ENCODE peak calls at places on chromosomes 5 and 9, in seven cellular contexts. E, M, H, N, I, W and Z are unnamed samples.

GRCh38 chr9:89364664-89365531 is 46.6 kb downstream of the SECISBP2 start:
- DNase-seq in W (no peak), E (no peak), H (no peak), I (no peak), M (no peak), N (no peak), Z (no peak)

GRCh38 chr5:171316258-171317121 is 7.4 kb downstream of the TLX3 start:
- DNase-seq in M (peak), E (no peak), N (no peak), H (no peak), I (no peak), W (peak), Z (no peak)

GRCh38 chr5:172339264-172340180 is 56.0 kb upstream of the UBTD2 start:
- DNase-seq in M (no peak), I (no peak), E (no peak), W (no peak), H (no peak), N (no peak), Z (no peak)

GRCh38 chr5:168467755-168468280 is 18.5 kb upstream of the RARS1 start:
- DNase-seq in M (no peak), H (no peak), E (no peak), N (no peak), I (no peak), W (no peak), Z (no peak)

GRCh38 chr9:91577540-91577939 is 153.9 kb upstream of the NFIL3 start:
- DNase-seq in W (no peak), M (no peak), N (no peak), H (no peak), I (no peak), E (no peak), Z (no peak)

GRCh38 chr5:158382473-158382872 is 523.5 kb upstream of the CLINT1 start:
- DNase-seq in M (peak), W (peak), H (peak), N (peak), E (peak), I (peak), Z (no peak)

GRCh38 chr9:135641047-135641446 is 1.7 kb upstream of the GLT6D1 start:
- DNase-seq in W (no peak), I (no peak), H (no peak), M (no peak), N (no peak), E (no peak), Z (no peak)

GRCh38 chr5:107104774-107105050 is 566.0 kb downstream of the EFNA5 start:
- DNase-seq in E (no peak), H (no peak), N (no peak), W (no peak), I (no peak), M (peak), Z (peak)

GRCh38 chr5:103562084-103562452 is 521 bp downstream of the NUDT12 start:
- DNase-seq in H (no peak), N (no peak), E (no peak), I (no peak), W (no peak), M (peak), Z (no peak)

GRCh38 chr5:170305016-170305645 is 7.6 kb upstream of the LCP2 start:
- DNase-seq in M (no peak), I (no peak), E (no peak), N (no peak), W (no peak), H (no peak), Z (no peak)
- H2AFZ ChIP-seq in M (no peak), I (no peak), E (no peak), N (no peak), W (no peak), H (no peak), Z (no peak)

GRCh38 chr5:15550502-15551115 is 50.6 kb downstream of the FBXL7 start:
- DNase-seq in M (peak), I (no peak), E (no peak), N (no peak), H (no peak), W (peak), Z (no peak)
- H3K4me3 ChIP-seq in M (no peak), I (no peak), E (no peak), N (no peak), H (no peak), W (no peak), Z (no peak)

DNA sequence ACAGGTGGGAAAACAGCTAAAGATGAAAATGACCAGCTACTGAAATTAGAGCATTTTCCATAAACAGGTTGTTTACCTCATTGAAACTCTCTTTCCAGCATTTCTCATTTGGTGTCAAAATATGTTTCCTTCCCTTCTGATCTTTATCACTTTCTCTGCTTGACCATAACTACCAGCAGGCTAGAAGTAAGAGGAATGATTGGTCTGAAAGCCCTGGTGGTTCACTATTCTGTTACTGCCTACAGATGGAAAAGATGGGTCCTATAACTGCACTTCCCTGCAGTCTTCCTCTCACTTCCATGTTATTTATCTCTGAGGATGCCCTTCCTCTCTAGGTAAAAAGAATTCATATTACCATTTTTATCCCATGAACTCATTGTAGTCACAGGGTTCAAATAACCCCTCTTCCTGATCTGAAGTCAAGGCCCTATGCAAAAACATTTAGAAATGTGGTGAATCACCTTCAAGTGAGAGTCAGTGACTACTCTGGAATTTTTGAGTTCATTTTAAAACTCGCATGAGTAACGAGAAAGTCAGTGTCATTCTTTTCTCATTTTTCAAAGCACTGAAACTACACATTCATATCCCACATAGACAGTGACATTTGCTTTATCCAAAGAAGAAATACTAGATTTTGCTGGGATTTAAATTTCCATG is 51.6 kb downstream of the ZNF474 start:
- DNase-seq in N (peak), M (no peak), I (no peak), H (no peak), E (no peak), W (peak), Z (no peak)
- H2AFZ ChIP-seq in N (no peak), M (no peak), I (no peak), H (no peak), E (no peak), W (peak), Z (no peak)

DNA sequence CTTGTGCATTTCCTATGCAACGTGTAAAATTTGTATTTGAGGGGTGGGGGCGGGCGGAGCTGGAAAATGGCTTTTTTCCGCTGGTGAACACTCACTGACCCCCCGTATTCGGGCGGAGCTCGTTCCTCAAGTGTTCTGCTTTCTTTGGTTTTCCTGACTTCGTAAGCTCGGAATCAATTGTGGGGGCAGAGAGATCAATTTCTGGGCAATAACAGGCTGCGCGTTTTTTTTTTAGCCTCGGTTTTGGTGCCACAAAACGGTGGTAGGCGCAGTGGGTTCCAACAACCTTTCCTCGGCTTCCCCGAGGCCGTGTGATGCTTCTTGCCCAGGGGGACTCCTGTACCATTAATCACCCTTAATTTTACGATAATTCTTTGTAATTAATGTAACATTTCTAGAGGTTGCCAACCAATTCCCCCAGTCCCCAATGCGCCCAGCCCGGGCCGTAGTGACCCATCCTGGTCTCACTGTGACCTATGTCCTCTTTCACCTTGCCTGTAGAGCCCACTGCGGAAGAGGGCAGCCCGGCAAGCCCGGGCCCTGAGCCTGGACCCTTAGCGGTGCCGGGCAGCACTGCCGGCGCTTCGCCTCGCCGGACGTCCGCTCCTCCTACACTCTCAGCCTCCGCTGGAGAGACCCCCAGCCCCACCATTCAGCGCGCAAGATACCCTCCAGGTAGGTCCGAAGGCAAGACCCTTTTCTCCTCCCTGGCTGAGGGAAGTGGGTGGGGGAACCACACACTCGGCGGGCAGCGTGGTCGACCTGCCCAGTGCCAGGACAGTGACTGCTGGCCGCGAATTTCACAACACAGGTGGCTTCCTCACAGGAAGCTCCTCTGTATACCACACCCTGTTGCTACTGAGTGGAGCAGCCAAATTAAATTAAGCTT is 3.7 kb downstream of the NR4A3 start:
- DNase-seq in I (no peak), N (no peak), W (no peak), H (no peak), E (no peak), M (peak), Z (no peak)
- H3K4me3 ChIP-seq in I (peak), N (no peak), W (peak), H (peak), E (no peak), M (peak), Z (peak)

GRCh38 chr5:90293931-90294330 is 115.6 kb downstream of the CETN3 start:
- DNase-seq in E (no peak), W (peak), M (peak), N (peak), I (no peak), H (no peak), Z (no peak)

GRCh38 chr5:90285581-90285980 is 124.0 kb downstream of the CETN3 start:
- DNase-seq in W (no peak), E (no peak), N (no peak), M (no peak), I (no peak), H (no peak), Z (no peak)

GRCh38 chr5:90290648-90291047 is 118.9 kb downstream of the CETN3 start:
- DNase-seq in E (no peak), H (peak), N (no peak), W (no peak), M (no peak), I (no peak), Z (no peak)

GRCh38 chr5:90287031-90287430 is 122.5 kb downstream of the CETN3 start:
- DNase-seq in I (no peak), H (no peak), E (no peak), M (no peak), N (peak), W (no peak), Z (no peak)

DNA sequence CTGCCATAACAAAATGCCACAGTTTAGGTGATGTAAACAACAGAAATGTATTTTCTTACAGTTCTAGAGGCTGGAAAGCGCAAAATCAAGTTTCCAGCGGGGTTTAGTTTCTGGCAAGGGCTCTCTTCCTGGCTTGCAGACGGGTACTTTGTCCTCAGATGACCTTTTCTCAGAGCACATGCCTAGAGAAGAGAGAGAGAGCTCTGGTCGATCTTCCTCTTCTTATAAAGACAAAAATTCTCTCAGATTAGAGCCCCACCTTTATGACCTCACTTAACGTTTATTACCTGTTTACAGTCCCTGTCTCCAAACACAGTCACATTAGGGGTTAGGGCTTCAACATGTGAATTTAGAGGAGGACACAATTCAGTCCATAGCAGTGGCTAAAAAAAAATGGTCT is 119.7 kb downstream of the CETN3 start:
- DNase-seq in M (peak), W (peak), E (no peak), I (no peak), N (no peak), H (no peak), Z (no peak)
- H2AFZ ChIP-seq in M (no peak), W (no peak), E (no peak), I (no peak), N (peak), H (no peak), Z (no peak)

GRCh38 chr5:120803282-120803681 is 339.2 kb downstream of the PRR16 start:
- DNase-seq in E (peak), I (no peak), W (peak), N (no peak), H (peak), M (peak), Z (no peak)
- H3K4me3 ChIP-seq in E (no peak), I (no peak), W (no peak), N (no peak), H (no peak), M (no peak), Z (no peak)

GRCh38 chr5:154778534-154778933 is 23.4 kb downstream of the LARP1 start:
- DNase-seq in H (no peak), W (peak), I (no peak), M (no peak), N (no peak), E (no peak), Z (no peak)

GRCh38 chr5:154779105-154779504 is 23.9 kb downstream of the LARP1 start:
- DNase-seq in I (no peak), W (peak), N (peak), H (no peak), E (peak), M (no peak), Z (no peak)

GRCh38 chr5:154782812-154783592 is 27.8 kb downstream of the LARP1 start:
- DNase-seq in E (no peak), N (no peak), M (no peak), I (no peak), W (no peak), H (no peak), Z (no peak)

GRCh38 chr5:154782326-154782725 is 27.1 kb downstream of the LARP1 start:
- DNase-seq in H (no peak), E (no peak), W (no peak), I (no peak), M (peak), N (no peak), Z (no peak)

GRCh38 chr5:154780128-154780527 is 25.0 kb downstream of the LARP1 start:
- DNase-seq in N (no peak), W (no peak), M (no peak), H (no peak), I (no peak), E (no peak), Z (no peak)
- H2AFZ ChIP-seq in N (no peak), W (no peak), M (no peak), H (no peak), I (no peak), E (no peak), Z (no peak)

GRCh38 chr5:35851282-35851681 is 5.4 kb upstream of the IL7R start:
- DNase-seq in N (peak), I (no peak), E (no peak), W (peak), M (no peak), H (no peak), Z (no peak)
- H3K4me3 ChIP-seq in N (no peak), I (no peak), E (no peak), W (peak), M (no peak), H (no peak), Z (no peak)

GRCh38 chr9:121300283-121301119 is 32.5 kb downstream of the GSN start:
- DNase-seq in M (no peak), N (no peak), I (no peak), E (no peak), H (no peak), W (no peak), Z (no peak)
- H2AFZ ChIP-seq in M (no peak), N (peak), I (no peak), E (no peak), H (no peak), W (no peak), Z (no peak)